ENCODE peak calls at places on chromosomes 4 and X, in ten cellular contexts. One of them, this sample, is unnamed.
A peak's percentile ranks its signal among the peaks of the same experiment; 100 is the strongest.

GRCh38 chrX:1462596-1463251 is 10.0 kb upstream of the ASMTL start:
- DNase-seq in activated CD4-positive, alpha-beta T cell treated with anti-CD3 and anti-CD28 coated beads for 24 hours: peak; percentile 54
- DNase-seq in naive thymus-derived CD4-positive, alpha-beta T cell: peak; percentile 9
- DNase-seq in renal cortical epithelial cell: peak; percentile 26
- DNase-seq in choroid plexus epithelial cell: peak; percentile 76
- DNase-seq in activated CD4-positive, alpha-beta memory T cell treated with anti-CD3 and anti-CD28 coated beads, Interleukin-2, amount 10 ng/mL, durations not matched to agents 7 days and 5 days: peak; percentile 88
- DNase-seq in Jurkat, Clone E6-1: no peak
- DNase-seq in fibroblast of mammary gland: peak; percentile 76
- DNase-seq in CD4-positive, alpha-beta T cell: peak; percentile 63
- DNase-seq in activated T-cell treated with anti-CD3 and anti-CD28 coated beads for 4 hours: peak; percentile 53
- DNase-seq in this sample: no peak

GRCh38 chrX:104315555-104315954 is 60.8 kb upstream of the ESX1 start:
- DNase-seq in activated CD4-positive, alpha-beta T cell treated with anti-CD3 and anti-CD28 coated beads for 24 hours: no peak
- DNase-seq in naive thymus-derived CD4-positive, alpha-beta T cell: no peak
- DNase-seq in renal cortical epithelial cell: peak; percentile 63
- DNase-seq in choroid plexus epithelial cell: peak; percentile 28
- DNase-seq in activated CD4-positive, alpha-beta memory T cell treated with anti-CD3 and anti-CD28 coated beads, Interleukin-2, amount 10 ng/mL, durations not matched to agents 7 days and 5 days: no peak
- DNase-seq in Jurkat, Clone E6-1: no peak
- DNase-seq in fibroblast of mammary gland: peak; percentile 70
- DNase-seq in CD4-positive, alpha-beta T cell: no peak
- DNase-seq in activated T-cell treated with anti-CD3 and anti-CD28 coated beads for 4 hours: no peak
- DNase-seq in this sample: no peak

GRCh38 chr4:138943893-138944292 is 71.7 kb upstream of the NOCT start:
- DNase-seq in activated CD4-positive, alpha-beta T cell treated with anti-CD3 and anti-CD28 coated beads for 24 hours: no peak
- DNase-seq in naive thymus-derived CD4-positive, alpha-beta T cell: no peak
- DNase-seq in renal cortical epithelial cell: no peak
- DNase-seq in choroid plexus epithelial cell: no peak
- DNase-seq in activated CD4-positive, alpha-beta memory T cell treated with anti-CD3 and anti-CD28 coated beads, Interleukin-2, amount 10 ng/mL, durations not matched to agents 7 days and 5 days: no peak
- DNase-seq in Jurkat, Clone E6-1: no peak
- DNase-seq in fibroblast of mammary gland: no peak
- DNase-seq in CD4-positive, alpha-beta T cell: no peak
- DNase-seq in activated T-cell treated with anti-CD3 and anti-CD28 coated beads for 4 hours: no peak
- DNase-seq in this sample: no peak

GRCh38 chr4:119070301-119070700 is 65.3 kb upstream of the MYOZ2 start:
- DNase-seq in activated CD4-positive, alpha-beta T cell treated with anti-CD3 and anti-CD28 coated beads for 24 hours: no peak
- DNase-seq in naive thymus-derived CD4-positive, alpha-beta T cell: no peak
- DNase-seq in renal cortical epithelial cell: no peak
- DNase-seq in choroid plexus epithelial cell: no peak
- DNase-seq in activated CD4-positive, alpha-beta memory T cell treated with anti-CD3 and anti-CD28 coated beads, Interleukin-2, amount 10 ng/mL, durations not matched to agents 7 days and 5 days: no peak
- DNase-seq in Jurkat, Clone E6-1: no peak
- DNase-seq in fibroblast of mammary gland: no peak
- DNase-seq in CD4-positive, alpha-beta T cell: no peak
- DNase-seq in activated T-cell treated with anti-CD3 and anti-CD28 coated beads for 4 hours: no peak
- DNase-seq in this sample: no peak

GRCh38 chrX:10781847-10782530 is 161.6 kb upstream of the MID1 start:
- DNase-seq in activated CD4-positive, alpha-beta T cell treated with anti-CD3 and anti-CD28 coated beads for 24 hours: no peak
- DNase-seq in naive thymus-derived CD4-positive, alpha-beta T cell: no peak
- DNase-seq in renal cortical epithelial cell: no peak
- DNase-seq in choroid plexus epithelial cell: no peak
- DNase-seq in activated CD4-positive, alpha-beta memory T cell treated with anti-CD3 and anti-CD28 coated beads, Interleukin-2, amount 10 ng/mL, durations not matched to agents 7 days and 5 days: no peak
- DNase-seq in Jurkat, Clone E6-1: no peak
- DNase-seq in fibroblast of mammary gland: no peak
- DNase-seq in CD4-positive, alpha-beta T cell: no peak
- DNase-seq in activated T-cell treated with anti-CD3 and anti-CD28 coated beads for 4 hours: no peak
- DNase-seq in this sample: no peak

GRCh38 chr4:93203708-93204107 is 624.8 kb upstream of the ATOH1 start:
- DNase-seq in activated CD4-positive, alpha-beta T cell treated with anti-CD3 and anti-CD28 coated beads for 24 hours: no peak
- DNase-seq in naive thymus-derived CD4-positive, alpha-beta T cell: no peak
- DNase-seq in renal cortical epithelial cell: no peak
- DNase-seq in choroid plexus epithelial cell: no peak
- DNase-seq in activated CD4-positive, alpha-beta memory T cell treated with anti-CD3 and anti-CD28 coated beads, Interleukin-2, amount 10 ng/mL, durations not matched to agents 7 days and 5 days: no peak
- DNase-seq in Jurkat, Clone E6-1: no peak
- DNase-seq in fibroblast of mammary gland: peak; percentile 39
- DNase-seq in CD4-positive, alpha-beta T cell: no peak
- DNase-seq in activated T-cell treated with anti-CD3 and anti-CD28 coated beads for 4 hours: no peak
- DNase-seq in this sample: no peak

GRCh38 chr4:103786014-103786413 is 66.2 kb upstream of the TACR3 start:
- DNase-seq in activated CD4-positive, alpha-beta T cell treated with anti-CD3 and anti-CD28 coated beads for 24 hours: no peak
- DNase-seq in naive thymus-derived CD4-positive, alpha-beta T cell: no peak
- DNase-seq in renal cortical epithelial cell: peak; percentile 2
- DNase-seq in choroid plexus epithelial cell: peak; percentile 20
- DNase-seq in activated CD4-positive, alpha-beta memory T cell treated with anti-CD3 and anti-CD28 coated beads, Interleukin-2, amount 10 ng/mL, durations not matched to agents 7 days and 5 days: no peak
- DNase-seq in Jurkat, Clone E6-1: peak; percentile 45
- DNase-seq in fibroblast of mammary gland: peak; percentile 57
- DNase-seq in CD4-positive, alpha-beta T cell: no peak
- DNase-seq in activated T-cell treated with anti-CD3 and anti-CD28 coated beads for 4 hours: no peak
- DNase-seq in this sample: no peak

GRCh38 chr4:158428242-158428641 is 93.4 kb upstream of the RXFP1 start:
- DNase-seq in activated CD4-positive, alpha-beta T cell treated with anti-CD3 and anti-CD28 coated beads for 24 hours: no peak
- DNase-seq in naive thymus-derived CD4-positive, alpha-beta T cell: no peak
- DNase-seq in renal cortical epithelial cell: peak; percentile 29
- DNase-seq in choroid plexus epithelial cell: peak; percentile 74
- DNase-seq in activated CD4-positive, alpha-beta memory T cell treated with anti-CD3 and anti-CD28 coated beads, Interleukin-2, amount 10 ng/mL, durations not matched to agents 7 days and 5 days: no peak
- DNase-seq in Jurkat, Clone E6-1: no peak
- DNase-seq in fibroblast of mammary gland: peak; percentile 52
- DNase-seq in CD4-positive, alpha-beta T cell: no peak
- DNase-seq in activated T-cell treated with anti-CD3 and anti-CD28 coated beads for 4 hours: no peak
- DNase-seq in this sample: no peak

GRCh38 chr4:102455750-102456149 is 45.4 kb upstream of the NFKB1 start:
- DNase-seq in activated CD4-positive, alpha-beta T cell treated with anti-CD3 and anti-CD28 coated beads for 24 hours: no peak
- DNase-seq in naive thymus-derived CD4-positive, alpha-beta T cell: no peak
- DNase-seq in renal cortical epithelial cell: no peak
- DNase-seq in choroid plexus epithelial cell: no peak
- DNase-seq in activated CD4-positive, alpha-beta memory T cell treated with anti-CD3 and anti-CD28 coated beads, Interleukin-2, amount 10 ng/mL, durations not matched to agents 7 days and 5 days: no peak
- DNase-seq in Jurkat, Clone E6-1: no peak
- DNase-seq in fibroblast of mammary gland: no peak
- DNase-seq in CD4-positive, alpha-beta T cell: no peak
- DNase-seq in activated T-cell treated with anti-CD3 and anti-CD28 coated beads for 4 hours: no peak
- DNase-seq in this sample: no peak

GRCh38 chr4:825063-825968 is 613 bp downstream of the CPLX1 start:
- DNase-seq in activated CD4-positive, alpha-beta T cell treated with anti-CD3 and anti-CD28 coated beads for 24 hours: no peak
- DNase-seq in naive thymus-derived CD4-positive, alpha-beta T cell: peak; percentile 29
- DNase-seq in renal cortical epithelial cell: no peak
- DNase-seq in choroid plexus epithelial cell: peak; percentile 16
- DNase-seq in activated CD4-positive, alpha-beta memory T cell treated with anti-CD3 and anti-CD28 coated beads, Interleukin-2, amount 10 ng/mL, durations not matched to agents 7 days and 5 days: peak; percentile 29
- DNase-seq in Jurkat, Clone E6-1: no peak
- DNase-seq in fibroblast of mammary gland: peak; percentile 6
- DNase-seq in CD4-positive, alpha-beta T cell: peak; percentile 31
- DNase-seq in activated T-cell treated with anti-CD3 and anti-CD28 coated beads for 4 hours: no peak
- DNase-seq in this sample: no peak

GRCh38 chr4:2402053-2402452 is 16.4 kb downstream of the ZFYVE28 start:
- DNase-seq in activated CD4-positive, alpha-beta T cell treated with anti-CD3 and anti-CD28 coated beads for 24 hours: peak; percentile 27
- DNase-seq in naive thymus-derived CD4-positive, alpha-beta T cell: no peak
- DNase-seq in renal cortical epithelial cell: peak; percentile 51
- DNase-seq in choroid plexus epithelial cell: peak; percentile 40
- DNase-seq in activated CD4-positive, alpha-beta memory T cell treated with anti-CD3 and anti-CD28 coated beads, Interleukin-2, amount 10 ng/mL, durations not matched to agents 7 days and 5 days: peak; percentile 33
- DNase-seq in Jurkat, Clone E6-1: no peak
- DNase-seq in fibroblast of mammary gland: no peak
- DNase-seq in CD4-positive, alpha-beta T cell: peak; percentile 19
- DNase-seq in activated T-cell treated with anti-CD3 and anti-CD28 coated beads for 4 hours: no peak
- DNase-seq in this sample: no peak

GRCh38 chr4:1041936-1042330 is 30.5 kb downstream of the FGFRL1 start:
- DNase-seq in activated CD4-positive, alpha-beta T cell treated with anti-CD3 and anti-CD28 coated beads for 24 hours: no peak
- DNase-seq in naive thymus-derived CD4-positive, alpha-beta T cell: no peak
- DNase-seq in renal cortical epithelial cell: no peak
- DNase-seq in choroid plexus epithelial cell: no peak
- DNase-seq in activated CD4-positive, alpha-beta memory T cell treated with anti-CD3 and anti-CD28 coated beads, Interleukin-2, amount 10 ng/mL, durations not matched to agents 7 days and 5 days: no peak
- DNase-seq in Jurkat, Clone E6-1: no peak
- DNase-seq in fibroblast of mammary gland: no peak
- DNase-seq in CD4-positive, alpha-beta T cell: no peak
- DNase-seq in activated T-cell treated with anti-CD3 and anti-CD28 coated beads for 4 hours: no peak
- DNase-seq in this sample: no peak

GRCh38 chrX:78958419-78959116 is 13.4 kb downstream of the P2RY10 start:
- DNase-seq in activated CD4-positive, alpha-beta T cell treated with anti-CD3 and anti-CD28 coated beads for 24 hours: no peak
- DNase-seq in naive thymus-derived CD4-positive, alpha-beta T cell: no peak
- DNase-seq in renal cortical epithelial cell: no peak
- DNase-seq in choroid plexus epithelial cell: no peak
- DNase-seq in activated CD4-positive, alpha-beta memory T cell treated with anti-CD3 and anti-CD28 coated beads, Interleukin-2, amount 10 ng/mL, durations not matched to agents 7 days and 5 days: no peak
- DNase-seq in Jurkat, Clone E6-1: peak; percentile 26
- DNase-seq in fibroblast of mammary gland: no peak
- DNase-seq in CD4-positive, alpha-beta T cell: no peak
- DNase-seq in activated T-cell treated with anti-CD3 and anti-CD28 coated beads for 4 hours: no peak
- DNase-seq in this sample: no peak

GRCh38 chr4:116925900-116926457 is 159.4 kb downstream of the TRAM1L1 start:
- DNase-seq in activated CD4-positive, alpha-beta T cell treated with anti-CD3 and anti-CD28 coated beads for 24 hours: no peak
- DNase-seq in naive thymus-derived CD4-positive, alpha-beta T cell: no peak
- DNase-seq in renal cortical epithelial cell: peak; percentile 12
- DNase-seq in choroid plexus epithelial cell: peak; percentile 3
- DNase-seq in activated CD4-positive, alpha-beta memory T cell treated with anti-CD3 and anti-CD28 coated beads, Interleukin-2, amount 10 ng/mL, durations not matched to agents 7 days and 5 days: no peak
- DNase-seq in Jurkat, Clone E6-1: no peak
- DNase-seq in fibroblast of mammary gland: no peak
- DNase-seq in CD4-positive, alpha-beta T cell: no peak
- DNase-seq in activated T-cell treated with anti-CD3 and anti-CD28 coated beads for 4 hours: no peak
- DNase-seq in this sample: no peak

GRCh38 chr4:186948361-186949291 is 225.0 kb upstream of the FAT1 start:
- DNase-seq in activated CD4-positive, alpha-beta T cell treated with anti-CD3 and anti-CD28 coated beads for 24 hours: no peak
- DNase-seq in naive thymus-derived CD4-positive, alpha-beta T cell: no peak
- DNase-seq in renal cortical epithelial cell: no peak
- DNase-seq in choroid plexus epithelial cell: peak; percentile 54
- DNase-seq in activated CD4-positive, alpha-beta memory T cell treated with anti-CD3 and anti-CD28 coated beads, Interleukin-2, amount 10 ng/mL, durations not matched to agents 7 days and 5 days: no peak
- DNase-seq in Jurkat, Clone E6-1: no peak
- DNase-seq in fibroblast of mammary gland: peak; percentile 20
- DNase-seq in CD4-positive, alpha-beta T cell: no peak
- DNase-seq in activated T-cell treated with anti-CD3 and anti-CD28 coated beads for 4 hours: no peak
- DNase-seq in this sample: no peak

GRCh38 chrX:69323786-69324720 is 158.8 kb upstream of the PJA1 start:
- DNase-seq in activated CD4-positive, alpha-beta T cell treated with anti-CD3 and anti-CD28 coated beads for 24 hours: no peak
- DNase-seq in naive thymus-derived CD4-positive, alpha-beta T cell: no peak
- DNase-seq in renal cortical epithelial cell: no peak
- DNase-seq in choroid plexus epithelial cell: no peak
- DNase-seq in activated CD4-positive, alpha-beta memory T cell treated with anti-CD3 and anti-CD28 coated beads, Interleukin-2, amount 10 ng/mL, durations not matched to agents 7 days and 5 days: no peak
- DNase-seq in Jurkat, Clone E6-1: no peak
- DNase-seq in fibroblast of mammary gland: no peak
- DNase-seq in CD4-positive, alpha-beta T cell: no peak
- DNase-seq in activated T-cell treated with anti-CD3 and anti-CD28 coated beads for 4 hours: no peak
- DNase-seq in this sample: no peak

GRCh38 chr4:2871911-2872310 is 28.3 kb downstream of the ADD1 start:
- DNase-seq in activated CD4-positive, alpha-beta T cell treated with anti-CD3 and anti-CD28 coated beads for 24 hours: no peak
- DNase-seq in naive thymus-derived CD4-positive, alpha-beta T cell: no peak
- DNase-seq in renal cortical epithelial cell: no peak
- DNase-seq in choroid plexus epithelial cell: no peak
- DNase-seq in activated CD4-positive, alpha-beta memory T cell treated with anti-CD3 and anti-CD28 coated beads, Interleukin-2, amount 10 ng/mL, durations not matched to agents 7 days and 5 days: no peak
- DNase-seq in Jurkat, Clone E6-1: peak; percentile 36
- DNase-seq in fibroblast of mammary gland: no peak
- DNase-seq in CD4-positive, alpha-beta T cell: no peak
- DNase-seq in activated T-cell treated with anti-CD3 and anti-CD28 coated beads for 4 hours: no peak
- DNase-seq in this sample: no peak

GRCh38 chr4:6749340-6750171 is 33.0 kb upstream of the KIAA0232 start:
- DNase-seq in activated CD4-positive, alpha-beta T cell treated with anti-CD3 and anti-CD28 coated beads for 24 hours: no peak
- DNase-seq in naive thymus-derived CD4-positive, alpha-beta T cell: no peak
- DNase-seq in renal cortical epithelial cell: peak; percentile 77
- DNase-seq in choroid plexus epithelial cell: peak; percentile 16
- DNase-seq in activated CD4-positive, alpha-beta memory T cell treated with anti-CD3 and anti-CD28 coated beads, Interleukin-2, amount 10 ng/mL, durations not matched to agents 7 days and 5 days: no peak
- DNase-seq in Jurkat, Clone E6-1: no peak
- DNase-seq in fibroblast of mammary gland: peak; percentile 75
- DNase-seq in CD4-positive, alpha-beta T cell: no peak
- DNase-seq in activated T-cell treated with anti-CD3 and anti-CD28 coated beads for 4 hours: no peak
- DNase-seq in this sample: no peak

GRCh38 chr4:75916091-75916661 is 13.9 kb upstream of the PPEF2 start:
- DNase-seq in activated CD4-positive, alpha-beta T cell treated with anti-CD3 and anti-CD28 coated beads for 24 hours: no peak
- DNase-seq in naive thymus-derived CD4-positive, alpha-beta T cell: peak; percentile 17
- DNase-seq in renal cortical epithelial cell: peak; percentile 97
- DNase-seq in choroid plexus epithelial cell: peak; percentile 78
- DNase-seq in activated CD4-positive, alpha-beta memory T cell treated with anti-CD3 and anti-CD28 coated beads, Interleukin-2, amount 10 ng/mL, durations not matched to agents 7 days and 5 days: peak; percentile 37
- DNase-seq in Jurkat, Clone E6-1: peak; percentile 37
- DNase-seq in fibroblast of mammary gland: peak; percentile 49
- DNase-seq in CD4-positive, alpha-beta T cell: no peak
- DNase-seq in activated T-cell treated with anti-CD3 and anti-CD28 coated beads for 4 hours: peak; percentile 5
- DNase-seq in this sample: no peak

GRCh38 chr4:159047478-159048165 is 55.3 kb upstream of the RAPGEF2 start:
- DNase-seq in activated CD4-positive, alpha-beta T cell treated with anti-CD3 and anti-CD28 coated beads for 24 hours: no peak
- DNase-seq in naive thymus-derived CD4-positive, alpha-beta T cell: no peak
- DNase-seq in renal cortical epithelial cell: peak; percentile 13
- DNase-seq in choroid plexus epithelial cell: peak; percentile 81
- DNase-seq in activated CD4-positive, alpha-beta memory T cell treated with anti-CD3 and anti-CD28 coated beads, Interleukin-2, amount 10 ng/mL, durations not matched to agents 7 days and 5 days: peak; percentile 31
- DNase-seq in Jurkat, Clone E6-1: no peak
- DNase-seq in fibroblast of mammary gland: peak; percentile 8
- DNase-seq in CD4-positive, alpha-beta T cell: no peak
- DNase-seq in activated T-cell treated with anti-CD3 and anti-CD28 coated beads for 4 hours: no peak
- DNase-seq in this sample: no peak

GRCh38 chr4:8830611-8831200 is 40.9 kb downstream of the HMX1 start:
- DNase-seq in activated CD4-positive, alpha-beta T cell treated with anti-CD3 and anti-CD28 coated beads for 24 hours: no peak
- DNase-seq in naive thymus-derived CD4-positive, alpha-beta T cell: no peak
- DNase-seq in renal cortical epithelial cell: no peak
- DNase-seq in choroid plexus epithelial cell: no peak
- DNase-seq in activated CD4-positive, alpha-beta memory T cell treated with anti-CD3 and anti-CD28 coated beads, Interleukin-2, amount 10 ng/mL, durations not matched to agents 7 days and 5 days: no peak
- DNase-seq in Jurkat, Clone E6-1: no peak
- DNase-seq in fibroblast of mammary gland: no peak
- DNase-seq in CD4-positive, alpha-beta T cell: no peak
- DNase-seq in activated T-cell treated with anti-CD3 and anti-CD28 coated beads for 4 hours: no peak
- DNase-seq in this sample: no peak

GRCh38 chrX:148049441-148049840 is 68.3 kb downstream of the FMR1NB start:
- DNase-seq in activated CD4-positive, alpha-beta T cell treated with anti-CD3 and anti-CD28 coated beads for 24 hours: no peak
- DNase-seq in naive thymus-derived CD4-positive, alpha-beta T cell: no peak
- DNase-seq in renal cortical epithelial cell: peak; percentile 44
- DNase-seq in choroid plexus epithelial cell: peak; percentile 54
- DNase-seq in activated CD4-positive, alpha-beta memory T cell treated with anti-CD3 and anti-CD28 coated beads, Interleukin-2, amount 10 ng/mL, durations not matched to agents 7 days and 5 days: no peak
- DNase-seq in Jurkat, Clone E6-1: peak; percentile 56
- DNase-seq in fibroblast of mammary gland: peak; percentile 45
- DNase-seq in CD4-positive, alpha-beta T cell: no peak
- DNase-seq in activated T-cell treated with anti-CD3 and anti-CD28 coated beads for 4 hours: no peak
- DNase-seq in this sample: peak; percentile 6

GRCh38 chrX:12825801-12826200 is 34.6 kb downstream of the PRPS2 start:
- DNase-seq in activated CD4-positive, alpha-beta T cell treated with anti-CD3 and anti-CD28 coated beads for 24 hours: no peak
- DNase-seq in naive thymus-derived CD4-positive, alpha-beta T cell: no peak
- DNase-seq in renal cortical epithelial cell: peak; percentile 91
- DNase-seq in choroid plexus epithelial cell: peak; percentile 14
- DNase-seq in activated CD4-positive, alpha-beta memory T cell treated with anti-CD3 and anti-CD28 coated beads, Interleukin-2, amount 10 ng/mL, durations not matched to agents 7 days and 5 days: no peak
- DNase-seq in Jurkat, Clone E6-1: no peak
- DNase-seq in fibroblast of mammary gland: no peak
- DNase-seq in CD4-positive, alpha-beta T cell: no peak
- DNase-seq in activated T-cell treated with anti-CD3 and anti-CD28 coated beads for 4 hours: no peak
- DNase-seq in this sample: no peak

GRCh38 chr4:37648084-37648817 is 37.9 kb downstream of the RELL1 start:
- DNase-seq in activated CD4-positive, alpha-beta T cell treated with anti-CD3 and anti-CD28 coated beads for 24 hours: no peak
- DNase-seq in naive thymus-derived CD4-positive, alpha-beta T cell: no peak
- DNase-seq in renal cortical epithelial cell: peak; percentile 99
- DNase-seq in choroid plexus epithelial cell: peak; percentile 97
- DNase-seq in activated CD4-positive, alpha-beta memory T cell treated with anti-CD3 and anti-CD28 coated beads, Interleukin-2, amount 10 ng/mL, durations not matched to agents 7 days and 5 days: no peak
- DNase-seq in Jurkat, Clone E6-1: no peak
- DNase-seq in fibroblast of mammary gland: peak; percentile 97
- DNase-seq in CD4-positive, alpha-beta T cell: no peak
- DNase-seq in activated T-cell treated with anti-CD3 and anti-CD28 coated beads for 4 hours: no peak
- DNase-seq in this sample: no peak

GRCh38 chr4:186740822-186741221 is 17.2 kb upstream of the FAT1 start:
- DNase-seq in activated CD4-positive, alpha-beta T cell treated with anti-CD3 and anti-CD28 coated beads for 24 hours: no peak
- DNase-seq in naive thymus-derived CD4-positive, alpha-beta T cell: no peak
- DNase-seq in renal cortical epithelial cell: no peak
- DNase-seq in choroid plexus epithelial cell: no peak
- DNase-seq in activated CD4-positive, alpha-beta memory T cell treated with anti-CD3 and anti-CD28 coated beads, Interleukin-2, amount 10 ng/mL, durations not matched to agents 7 days and 5 days: no peak
- DNase-seq in Jurkat, Clone E6-1: no peak
- DNase-seq in fibroblast of mammary gland: peak; percentile 86
- DNase-seq in CD4-positive, alpha-beta T cell: no peak
- DNase-seq in activated T-cell treated with anti-CD3 and anti-CD28 coated beads for 4 hours: no peak
- DNase-seq in this sample: no peak

GRCh38 chr4:71473541-71474240 is 134.9 kb downstream of the SLC4A4 start:
- DNase-seq in activated CD4-positive, alpha-beta T cell treated with anti-CD3 and anti-CD28 coated beads for 24 hours: no peak
- DNase-seq in naive thymus-derived CD4-positive, alpha-beta T cell: no peak
- DNase-seq in renal cortical epithelial cell: no peak
- DNase-seq in choroid plexus epithelial cell: no peak
- DNase-seq in activated CD4-positive, alpha-beta memory T cell treated with anti-CD3 and anti-CD28 coated beads, Interleukin-2, amount 10 ng/mL, durations not matched to agents 7 days and 5 days: no peak
- DNase-seq in Jurkat, Clone E6-1: no peak
- DNase-seq in fibroblast of mammary gland: no peak
- DNase-seq in CD4-positive, alpha-beta T cell: no peak
- DNase-seq in activated T-cell treated with anti-CD3 and anti-CD28 coated beads for 4 hours: no peak
- DNase-seq in this sample: no peak

GRCh38 chr4:82437285-82438005 is 7.1 kb downstream of the ENOPH1 start:
- DNase-seq in activated CD4-positive, alpha-beta T cell treated with anti-CD3 and anti-CD28 coated beads for 24 hours: no peak
- DNase-seq in naive thymus-derived CD4-positive, alpha-beta T cell: no peak
- DNase-seq in renal cortical epithelial cell: peak; percentile 26
- DNase-seq in choroid plexus epithelial cell: peak; percentile 57
- DNase-seq in activated CD4-positive, alpha-beta memory T cell treated with anti-CD3 and anti-CD28 coated beads, Interleukin-2, amount 10 ng/mL, durations not matched to agents 7 days and 5 days: no peak
- DNase-seq in Jurkat, Clone E6-1: no peak
- DNase-seq in fibroblast of mammary gland: no peak
- DNase-seq in CD4-positive, alpha-beta T cell: no peak
- DNase-seq in activated T-cell treated with anti-CD3 and anti-CD28 coated beads for 4 hours: no peak
- DNase-seq in this sample: no peak

GRCh38 chr4:141656031-141656430 is 19.6 kb downstream of the IL15 start:
- DNase-seq in activated CD4-positive, alpha-beta T cell treated with anti-CD3 and anti-CD28 coated beads for 24 hours: no peak
- DNase-seq in naive thymus-derived CD4-positive, alpha-beta T cell: no peak
- DNase-seq in renal cortical epithelial cell: no peak
- DNase-seq in choroid plexus epithelial cell: no peak
- DNase-seq in activated CD4-positive, alpha-beta memory T cell treated with anti-CD3 and anti-CD28 coated beads, Interleukin-2, amount 10 ng/mL, durations not matched to agents 7 days and 5 days: no peak
- DNase-seq in Jurkat, Clone E6-1: no peak
- DNase-seq in fibroblast of mammary gland: no peak
- DNase-seq in CD4-positive, alpha-beta T cell: no peak
- DNase-seq in activated T-cell treated with anti-CD3 and anti-CD28 coated beads for 4 hours: no peak
- DNase-seq in this sample: no peak